ENCODE peak calls at places on chromosomes 4 and X, in seven cellular contexts. T is activated CD8-positive, alpha-beta T cell treated with anti-CD3 and anti-CD28 coated beads for 36 hours; G is NCI-H526 treated with DMSO at 0.1 percent for 48 hours; Q is left kidney; P is activated CD8-positive, alpha-beta memory T cell treated with anti-CD3 and anti-CD28 coated beads, Interleukin-2, amount 50 U/mL, for 48 hours; C is endothelial cell; D is stimulated activated CD8-positive, alpha-beta memory T cell treated with anti-CD3 and anti-CD28 coated beads, Interleukin-4, amount 100 ng/mL, for 1 hour. S is an unnamed sample.

GRCh38 chr4:129167640-129168260 is 71.8 kb downstream of the C4orf33 start:
- DNase-seq in T (no peak), G (peak), Q (peak), P (no peak), C (peak), D (no peak), S (no peak)

GRCh38 chr4:5036239-5036638 is 15.0 kb upstream of the STK32B start:
- DNase-seq in T (no peak), G (peak), Q (no peak), P (no peak), C (no peak), D (no peak), S (no peak)

GRCh38 chr4:37890501-37891220 is at the start of gene TBC1D1:
- DNase-seq in T (peak), G (no peak), Q (peak), P (peak), C (peak), D (no peak), S (peak)

GRCh38 chr4:20253272-20253798 is 1.6 kb downstream of the SLIT2 start:
- DNase-seq in T (no peak), G (no peak), Q (peak), P (no peak), C (no peak), D (no peak), S (no peak)

GRCh38 chr4:134885436-134885835 is 683.8 kb upstream of the PABPC4L start:
- DNase-seq in T (no peak), G (no peak), Q (no peak), P (no peak), C (no peak), D (no peak), S (no peak)

GRCh38 chrX:56661193-56661592 is 67.8 kb upstream of the NBDY start:
- DNase-seq in T (no peak), G (no peak), Q (no peak), P (no peak), C (no peak), D (no peak), S (no peak)

GRCh38 chrX:9911479-9911878 is 55.7 kb upstream of the CLDN34 start:
- DNase-seq in T (no peak), G (no peak), Q (peak), P (no peak), C (no peak), D (no peak), S (no peak)

GRCh38 chrX:38943120-38943519 is 141.9 kb downstream of the MID1IP1 start:
- DNase-seq in T (no peak), G (no peak), Q (no peak), P (no peak), C (no peak), D (no peak), S (no peak)

GRCh38 chr4:40194602-40195161 is 2.1 kb upstream of the RHOH start:
- DNase-seq in T (peak), G (no peak), Q (no peak), P (no peak), C (no peak), D (no peak), S (no peak)

GRCh38 chrX:106612403-106612789 is 618 bp downstream of the RADX start:
- DNase-seq in T (no peak), G (peak), Q (peak), P (no peak), C (no peak), D (no peak), S (no peak)